ENCODE peak calls at places on chromosome 12, in six cellular contexts. I is tibial nerve, S is pancreas, C is lung, G is mesendoderm, M is PC-9. J is an unnamed sample.
A peak's percentile ranks its signal among the peaks of the same experiment; 100 is the strongest.

GRCh38 chr12:125311050-125311449 is 245.8 kb downstream of the AACS start:
- DNase-seq in C (no peak), M (no peak), I (no peak), S (no peak), G (no peak), J (no peak)

GRCh38 chr12:68414988-68415387 is 82.8 kb upstream of the MDM1 start:
- DNase-seq in S (no peak), G (no peak), C (no peak), I (no peak), M (no peak), J (no peak)

GRCh38 chr12:97452839-97453238 is 9.8 kb upstream of the RMST start:
- DNase-seq in G (no peak), M (no peak), C (no peak), S (no peak), I (no peak), J (no peak)

GRCh38 chr12:122063691-122064033 is 14.9 kb upstream of the MLXIP start:
- DNase-seq in M (no peak), S (peak; percentile 70), I (no peak), C (no peak), G (no peak), J (no peak)

GRCh38 chr12:29807125-29807524 is 23.4 kb upstream of the TMTC1 start:
- DNase-seq in S (no peak), C (no peak), G (no peak), M (peak; percentile 48), I (no peak), J (no peak)

GRCh38 chr12:116562090-116562489 is 2.9 kb downstream of the MAP1LC3B2 start:
- DNase-seq in I (no peak), G (no peak), M (no peak), S (no peak), C (no peak), J (no peak)

GRCh38 chr12:39426636-39427245 is 16.2 kb downstream of the KIF21A start:
- DNase-seq in I (no peak), M (no peak), C (no peak), S (no peak), G (peak; percentile 50), J (no peak)

GRCh38 chr12:101799774-101800173 is 31.0 kb downstream of the GNPTAB start:
- DNase-seq in I (no peak), G (no peak), M (no peak), S (no peak), C (no peak), J (no peak)

GRCh38 chr12:52618866-52619265 is 507 bp upstream of the KRT73 start:
- DNase-seq in I (no peak), C (peak; percentile 11), M (no peak), S (no peak), G (no peak), J (no peak)

GRCh38 chr12:91763654-91764439 is 381.8 kb downstream of the BTG1 start:
- DNase-seq in C (no peak), I (no peak), G (no peak), M (no peak), S (no peak), J (no peak)

GRCh38 chr12:80187660-80188090 is 88.3 kb downstream of the OTOGL start:
- DNase-seq in I (no peak), G (peak; percentile 32), S (no peak), M (no peak), C (no peak), J (no peak)

GRCh38 chr12:68623984-68624383 is 13.3 kb downstream of the RAP1B start:
- DNase-seq in I (no peak), M (no peak), S (no peak), C (no peak), G (peak; percentile 33), J (no peak)

GRCh38 chr12:131038961-131039360 is 85.3 kb downstream of the ADGRD1 start:
- DNase-seq in S (no peak), M (no peak), C (no peak), I (no peak), G (no peak), J (no peak)

GRCh38 chr12:120950807-120951206 is 27.5 kb upstream of the HNF1A start:
- DNase-seq in G (no peak), S (no peak), I (no peak), M (no peak), C (no peak), J (no peak)

GRCh38 chr12:96240656-96241055 is 46.5 kb downstream of the ELK3 start:
- DNase-seq in M (no peak), C (no peak), S (no peak), G (no peak), I (no peak), J (no peak)

GRCh38 chr12:71795901-71796300 is 41.2 kb downstream of the RAB21 start:
- DNase-seq in S (no peak), G (no peak), C (no peak), I (no peak), M (no peak), J (no peak)

GRCh38 chr12:109792992-109793391 is 40.2 kb downstream of the TRPV4 start:
- DNase-seq in C (no peak), S (no peak), G (no peak), I (no peak), M (no peak), J (no peak)

GRCh38 chr12:11717533-11717961 is 68.1 kb downstream of the ETV6 start:
- DNase-seq in M (no peak), G (no peak), C (no peak), S (no peak), I (no peak), J (no peak)

GRCh38 chr12:46430340-46430948 is 57.9 kb upstream of the SLC38A2 start:
- DNase-seq in M (peak; percentile 98), I (no peak), G (peak; percentile 85), S (no peak), C (no peak), J (peak; percentile 69)

GRCh38 chr12:106764738-106765137 is 9.7 kb upstream of the RIC8B start:
- DNase-seq in I (no peak), C (no peak), M (no peak), G (no peak), S (no peak), J (no peak)

GRCh38 chr12:16076553-16076952 is 165.4 kb downstream of the DERA start:
- DNase-seq in S (no peak), I (no peak), C (no peak), G (peak; percentile 76), M (peak; percentile 44), J (peak; percentile 38)

GRCh38 chr12:113818833-113819232 is 147.3 kb downstream of the RBM19 start:
- DNase-seq in S (no peak), G (peak; percentile 85), M (no peak), I (no peak), C (no peak), J (peak; percentile 17)

GRCh38 chr12:120055231-120055630 is 61.3 kb downstream of the RAB35 start:
- DNase-seq in S (no peak), I (no peak), M (peak; percentile 73), G (no peak), C (no peak), J (no peak)

GRCh38 chr12:67430708-67431335 is 161.7 kb downstream of the CAND1 start:
- DNase-seq in S (peak; percentile 43), C (peak; percentile 41), M (no peak), G (peak; percentile 37), I (peak; percentile 41), J (no peak)

GRCh38 chr12:19387182-19387581 is 52.1 kb upstream of the AEBP2 start:
- DNase-seq in S (no peak), C (no peak), G (no peak), I (no peak), M (no peak), J (no peak)

GRCh38 chr12:10959777-10960176 is 20.7 kb upstream of the TAS2R14 start:
- DNase-seq in M (no peak), G (peak; percentile 10), S (no peak), C (no peak), I (no peak), J (no peak)

GRCh38 chr12:32535260-32535999 is 136.1 kb downstream of the FGD4 start:
- DNase-seq in M (no peak), G (peak; percentile 33), S (peak; percentile 94), I (peak; percentile 57), C (peak; percentile 81), J (no peak)

GRCh38 chr12:32532415-32532814 is 133.1 kb downstream of the FGD4 start:
- DNase-seq in S (no peak), G (no peak), M (no peak), I (no peak), C (no peak), J (no peak)

GRCh38 chr12:32532951-32533350 is 133.6 kb downstream of the FGD4 start:
- DNase-seq in G (peak; percentile 25), M (no peak), C (no peak), S (no peak), I (no peak), J (no peak)

GRCh38 chr12:32534698-32535097 is 135.3 kb downstream of the FGD4 start:
- DNase-seq in M (no peak), G (no peak), I (no peak), C (no peak), S (no peak), J (no peak)

GRCh38 chr12:32533971-32534590 is 134.7 kb downstream of the FGD4 start:
- DNase-seq in G (peak; percentile 76), S (peak; percentile 51), M (peak; percentile 62), I (peak; percentile 49), C (peak; percentile 53), J (peak; percentile 88)
- H3K4me3 ChIP-seq in G (no peak overlapping the region), S (no peak overlapping the region), M (no peak overlapping the region), I (peak overlapping the region; percentile 29), C (no peak overlapping the region), J (no peak overlapping the region)

GRCh38 chr12:57842342-57843294 is 3.9 kb downstream of the CTDSP2 start:
- DNase-seq in C (no peak), M (no peak), G (peak; percentile 82), I (no peak), S (no peak), J (peak; percentile 41)
- H3K4me1 ChIP-seq in C (peaks cover 36% of the 10 kb centered on the region), M (peaks cover 15% of the 10 kb centered on the region), G (peaks cover 24% of the 10 kb centered on the region), I (peaks cover 10% of the 10 kb centered on the region), S (peaks cover 51% of the 10 kb centered on the region), J (peaks cover 45% of the 10 kb centered on the region)

GRCh38 chr12:5476356-5476755 is 44.4 kb downstream of the NTF3 start:
- DNase-seq in S (no peak), I (no peak), M (no peak), C (no peak), G (no peak), J (no peak)
- H3K27me3 ChIP-seq in S (no peaks in the 10 kb centered on the region), I (no peaks in the 10 kb centered on the region), M (peaks cover 92% of the 10 kb centered on the region), C (no peaks in the 10 kb centered on the region), G (no peaks in the 10 kb centered on the region), J (no peaks in the 10 kb centered on the region)

GRCh38 chr12:132560831-132561783 is 49.3 kb downstream of the LRCOL1 start:
- DNase-seq in G (peak; percentile 88), C (peak; percentile 53), S (peak; percentile 81), M (peak; percentile 72), I (no peak), J (peak; percentile 84)
- H3K4me3 ChIP-seq in G (peak overlapping the region; percentile 7), C (peak overlapping the region; percentile 63), S (peak overlapping the region; percentile 71), M (peak overlapping the region; percentile 70), I (peak overlapping the region; percentile 55), J (peak overlapping the region; percentile 98)

GRCh38 chr12:2263921-2264320 is 211.1 kb downstream of the CACNA1C start:
- DNase-seq in I (no peak), G (no peak), M (no peak), C (no peak), S (no peak), J (no peak)
- H3K4me1 ChIP-seq in I (no peaks in the 10 kb centered on the region), G (no peaks in the 10 kb centered on the region), M (no peaks in the 10 kb centered on the region), C (peaks cover 6% of the 10 kb centered on the region), S (no peaks in the 10 kb centered on the region), J (peaks cover 16% of the 10 kb centered on the region)

GRCh38 chr12:49899921-49900320 is 3.8 kb downstream of the FAIM2 start:
- DNase-seq in G (no peak), I (no peak), S (no peak), C (no peak), M (no peak), J (no peak)
- H3K27me3 ChIP-seq in G (peaks cover 3% of the 10 kb centered on the region), I (no peaks in the 10 kb centered on the region), S (no peaks in the 10 kb centered on the region), C (no peaks in the 10 kb centered on the region), M (no peaks in the 10 kb centered on the region), J (no peaks in the 10 kb centered on the region)

GRCh38 chr12:6774557-6775062 is 2.3 kb downstream of the LAG3 start:
- DNase-seq in G (no peak), C (no peak), S (no peak), M (no peak), I (no peak), J (no peak)
- H3K4me3 ChIP-seq in G (no peak overlapping the region), C (no peak overlapping the region), S (no peak overlapping the region), M (no peak overlapping the region), I (no peak overlapping the region), J (no peak overlapping the region)

J was measured in Caco-2.